ENCODE peak calls at places on chromosomes 1 and 21, in six cellular contexts. B is 8988T; G is amniotic stem cell; W is dorsolateral prefrontal cortex; E is Right ventricle myocardium superior; K is stimulated activated CD4-positive, alpha-beta T cell treated with anti-CD3 and anti-CD28 coated beads, Interleukin-2, amount 100 ng/mL, for 24 hours. M is an unnamed sample.

GRCh38 chr1:78143152-78143551 is 97.4 kb downstream of the GIPC2 start:
- DNase-seq in K (no peak), B (no peak), W (no peak), E (no peak), G (no peak), M (no peak)

GRCh38 chr1:75937034-75937433 is 4.8 kb upstream of the ASB17 start:
- DNase-seq in B (no peak), W (no peak), E (no peak), K (no peak), G (peak), M (no peak)

GRCh38 chr1:9868244-9868590 is 41.9 kb downstream of the CTNNBIP1 start:
- DNase-seq in W (no peak), G (no peak), K (no peak), B (no peak), E (no peak), M (no peak)

GRCh38 chr1:31715097-31715872 is 11.5 kb upstream of the COL16A1 start:
- DNase-seq in E (peak), B (peak), G (peak), K (peak), W (peak), M (peak)

GRCh38 chr1:46757256-46757955 is 38.5 kb upstream of the EFCAB14 start:
- DNase-seq in K (no peak), E (no peak), B (no peak), W (no peak), G (no peak), M (no peak)

GRCh38 chr1:87147851-87148250 is 180.8 kb upstream of the LMO4 start:
- DNase-seq in E (no peak), B (no peak), W (no peak), K (no peak), G (no peak), M (no peak)

GRCh38 chr21:42311816-42312625 is 3.2 kb downstream of the TFF3 start:
- DNase-seq in W (no peak), K (no peak), G (no peak), E (no peak), B (no peak), M (peak)

GRCh38 chr21:41678944-41679343 is 87.9 kb downstream of the RIPK4 start:
- DNase-seq in E (peak), B (peak), W (peak), G (peak), K (no peak), M (peak)

GRCh38 chr1:19454265-19455198 is 30.8 kb downstream of the CAPZB start:
- DNase-seq in B (no peak), E (peak), K (no peak), W (no peak), G (no peak), M (no peak)

GRCh38 chr1:45999507-45999906 is 132.9 kb downstream of the PIK3R3 start:
- DNase-seq in W (no peak), G (no peak), B (no peak), E (no peak), K (no peak), M (no peak)